ENCODE peak calls at places on chromosomes 4 and X, in four cellular contexts. Z is Caco-2, E is tibial artery, X is A549. T is an unnamed sample.

GRCh38 chr4:8278421-8279287 is 9.1 kb downstream of the HTRA3 start:
- DNase-seq in Z (no peak), E (no peak), X (peak; percentile 41), T (no peak)

GRCh38 chr4:151195801-151196200 is 81.2 kb upstream of the PRSS48 start:
- DNase-seq in Z (no peak), E (no peak), X (peak; percentile 9), T (no peak)

GRCh38 chrX:124501566-124501965 is 155.2 kb downstream of the SH2D1A start:
- DNase-seq in Z (no peak), E (no peak), X (no peak), T (no peak)

GRCh38 chr4:112321768-112322684 is 24.9 kb downstream of the ALPK1 start:
- DNase-seq in Z (peak; percentile 45), E (no peak), X (peak; percentile 5), T (peak; percentile 84)

GRCh38 chr4:109389367-109390118 is 44.1 kb upstream of the SEC24B start:
- DNase-seq in Z (no peak), E (no peak), X (no peak), T (no peak)

GRCh38 chr4:184756399-184756798 is 22.5 kb upstream of the CENPU start:
- DNase-seq in Z (no peak), E (no peak), X (no peak), T (no peak)

GRCh38 chrX:10769696-10770619 is 149.6 kb upstream of the MID1 start:
- DNase-seq in Z (peak; percentile 34), E (no peak), X (no peak), T (no peak)

GRCh38 chr4:116385583-116385982 is 699.8 kb downstream of the TRAM1L1 start:
- DNase-seq in Z (no peak), E (no peak), X (no peak), T (no peak)

GRCh38 chr4:52015366-52015765 is 4.8 kb downstream of the LRRC66 start:
- DNase-seq in Z (no peak), E (no peak), X (no peak), T (no peak)

GRCh38 chrX:39753296-39753996 is 344.3 kb downstream of the BCOR start:
- DNase-seq in Z (peak; percentile 66), E (no peak), X (no peak), T (no peak)

GRCh38 chrX:15471016-15471415 is 22.1 kb downstream of the PIR start:
- DNase-seq in Z (peak; percentile 41), E (peak; percentile 66), X (peak; percentile 19), T (peak; percentile 80)

GRCh38 chrX:110665636-110666035 is 130.0 kb downstream of the CHRDL1 start:
- DNase-seq in Z (peak; percentile 40), E (no peak), X (peak; percentile 8), T (peak; percentile 52)

GRCh38 chr4:32215277-32215676 is 1495.1 kb downstream of the PCDH7 start:
- DNase-seq in Z (no peak), E (no peak), X (no peak), T (no peak)

GRCh38 chr4:33577798-33578197 is 2666.5 kb downstream of the ARAP2 start:
- DNase-seq in Z (no peak), E (no peak), X (no peak), T (no peak)

GRCh38 chrX:31435592-31435991 is 363.8 kb upstream of the FTHL17 start:
- DNase-seq in Z (peak; percentile 81), E (no peak), X (no peak), T (peak; percentile 10)

GRCh38 chr4:39682133-39682532 is 15.8 kb upstream of the UBE2K start:
- DNase-seq in Z (no peak), E (no peak), X (no peak), T (no peak)

GRCh38 chr4:108398326-108398725 is 222.1 kb upstream of the RPL34 start:
- DNase-seq in Z (no peak), E (no peak), X (no peak), T (no peak)

GRCh38 chrX:45454235-45454634 is 253.6 kb upstream of the DIPK2B start:
- DNase-seq in Z (no peak), E (no peak), X (no peak), T (peak; percentile 63)

GRCh38 chrX:45445745-45446412 is 245.2 kb upstream of the DIPK2B start:
- DNase-seq in Z (no peak), E (no peak), X (no peak), T (no peak)

GRCh38 chrX:45447995-45448394 is 247.3 kb upstream of the DIPK2B start:
- DNase-seq in Z (no peak), E (no peak), X (no peak), T (no peak)

DNA sequence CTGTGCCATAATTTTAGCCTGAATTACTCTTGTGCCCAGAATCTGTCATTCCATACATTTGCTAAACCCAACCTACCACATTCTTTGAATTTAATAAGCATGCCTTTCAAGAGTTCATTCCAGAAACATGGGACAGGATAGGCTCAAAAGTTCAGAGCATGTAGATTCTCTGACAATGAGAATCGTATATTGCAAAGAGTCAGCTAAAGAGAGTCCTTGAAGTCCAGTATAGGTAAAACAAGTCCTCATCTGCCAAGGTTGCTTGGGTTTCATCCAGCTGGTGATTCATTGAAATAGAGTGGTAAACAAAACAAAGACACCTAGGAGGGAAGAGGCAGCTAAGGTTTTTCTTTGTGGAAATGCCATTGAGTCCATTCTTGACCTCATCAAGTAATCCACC is 249.3 kb upstream of the DIPK2B start:
- DNase-seq in Z (no peak), E (no peak), X (no peak), T (no peak)
- H3K4me1 ChIP-seq in Z (no peaks in the 10 kb centered on the region), E (no peaks in the 10 kb centered on the region), X (peaks cover 23% of the 10 kb centered on the region), T (no peaks in the 10 kb centered on the region)

DNA sequence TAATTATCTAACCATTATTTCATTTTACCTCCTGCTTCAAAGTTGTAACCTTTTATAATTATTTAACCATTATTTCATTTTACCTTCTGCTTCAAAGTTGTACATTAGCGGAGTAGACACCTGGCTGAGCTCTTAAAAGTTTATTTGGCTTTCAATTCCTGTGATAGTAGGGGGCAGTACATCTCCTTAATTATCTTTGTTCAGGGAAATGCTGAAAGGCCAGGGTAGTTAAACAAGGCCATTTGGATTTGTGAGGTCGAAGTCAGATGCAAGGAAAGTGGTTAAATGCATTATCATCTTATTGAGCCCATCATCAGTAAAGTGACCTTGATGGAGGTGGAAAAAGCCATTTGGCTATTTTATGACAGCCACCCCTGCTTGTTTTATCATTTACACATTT is 210.6 kb downstream of the TENM3 start:
- DNase-seq in Z (no peak), E (no peak), X (no peak), T (no peak)
- H3K4me3 ChIP-seq in Z (no peak overlapping the region), E (no peak overlapping the region), X (no peak overlapping the region), T (no peak overlapping the region)

GRCh38 chr4:142379277-142380051 is 466.6 kb downstream of the INPP4B start:
- DNase-seq in Z (peak; percentile 39), E (no peak), X (no peak), T (no peak)

GRCh38 chr4:142383354-142383753 is 462.7 kb downstream of the INPP4B start:
- DNase-seq in Z (no peak), E (no peak), X (no peak), T (no peak)

GRCh38 chr4:142378179-142378578 is 467.9 kb downstream of the INPP4B start:
- DNase-seq in Z (no peak), E (no peak), X (no peak), T (no peak)

GRCh38 chr4:142377345-142378091 is 468.6 kb downstream of the INPP4B start:
- DNase-seq in Z (no peak), E (no peak), X (no peak), T (no peak)

DNA sequence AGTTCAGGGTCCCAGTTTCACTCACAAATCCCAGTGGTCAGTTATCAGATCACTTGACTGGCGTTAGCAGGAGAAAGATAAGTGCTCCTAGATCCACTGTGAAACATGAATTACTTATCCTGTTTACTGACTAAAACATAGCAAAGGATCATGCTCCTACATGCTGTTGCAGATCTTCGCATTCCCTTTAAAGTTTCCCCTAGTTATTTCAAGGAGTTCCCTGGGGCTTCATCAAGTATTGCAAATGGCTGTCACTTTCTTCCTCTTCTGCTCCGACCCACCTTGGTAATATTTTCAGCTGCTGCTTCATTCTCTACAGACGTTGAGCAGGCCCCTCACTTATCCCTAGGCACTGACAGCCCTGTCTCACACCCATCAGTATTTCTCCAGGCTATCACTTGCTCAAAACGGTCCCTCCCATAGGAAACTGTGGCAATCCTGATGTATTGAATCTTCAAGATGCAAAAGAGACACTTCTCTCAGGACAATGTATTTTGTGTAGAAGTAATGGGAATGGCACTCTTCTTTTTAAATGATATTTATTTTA is 466.0 kb downstream of the INPP4B start:
- DNase-seq in Z (no peak), E (no peak), X (no peak), T (no peak)
- H3K4me1 ChIP-seq in Z (peaks cover 26% of the 10 kb centered on the region), E (peaks cover 14% of the 10 kb centered on the region), X (peaks cover 27% of the 10 kb centered on the region), T (no peaks in the 10 kb centered on the region)

DNA sequence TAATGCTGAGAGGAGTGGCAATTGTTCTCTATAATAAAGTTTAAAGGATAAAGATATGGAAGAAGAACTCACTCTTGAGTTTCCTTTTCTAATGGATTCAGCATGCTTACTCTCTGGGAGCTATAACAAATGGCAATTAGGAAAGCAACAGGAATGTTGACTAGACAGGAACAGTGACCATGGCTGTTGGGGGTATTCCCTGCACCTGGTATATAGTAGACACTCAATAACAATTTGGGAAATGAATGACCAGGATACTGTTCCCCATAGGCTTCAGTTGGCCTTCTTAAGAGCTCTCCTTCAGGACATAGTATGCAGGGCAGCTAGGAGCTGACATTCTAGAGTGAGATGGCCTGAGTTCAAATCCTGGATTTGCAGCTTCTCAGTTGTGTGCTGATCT is 1.8 kb downstream of the LIMCH1 start:
- DNase-seq in Z (no peak), E (no peak), X (no peak), T (no peak)
- H3K4me3 ChIP-seq in Z (no peak overlapping the region), E (peak overlapping the region; percentile 35), X (peak overlapping the region; percentile 26), T (no peak overlapping the region)

GRCh38 chr4:53764761-53765490 is 173.6 kb upstream of the LNX1 start:
- DNase-seq in Z (no peak), E (no peak), X (no peak), T (no peak)
- H3K4me1 ChIP-seq in Z (no peaks in the 10 kb centered on the region), E (no peaks in the 10 kb centered on the region), X (peaks cover 11% of the 10 kb centered on the region), T (no peaks in the 10 kb centered on the region)

DNA sequence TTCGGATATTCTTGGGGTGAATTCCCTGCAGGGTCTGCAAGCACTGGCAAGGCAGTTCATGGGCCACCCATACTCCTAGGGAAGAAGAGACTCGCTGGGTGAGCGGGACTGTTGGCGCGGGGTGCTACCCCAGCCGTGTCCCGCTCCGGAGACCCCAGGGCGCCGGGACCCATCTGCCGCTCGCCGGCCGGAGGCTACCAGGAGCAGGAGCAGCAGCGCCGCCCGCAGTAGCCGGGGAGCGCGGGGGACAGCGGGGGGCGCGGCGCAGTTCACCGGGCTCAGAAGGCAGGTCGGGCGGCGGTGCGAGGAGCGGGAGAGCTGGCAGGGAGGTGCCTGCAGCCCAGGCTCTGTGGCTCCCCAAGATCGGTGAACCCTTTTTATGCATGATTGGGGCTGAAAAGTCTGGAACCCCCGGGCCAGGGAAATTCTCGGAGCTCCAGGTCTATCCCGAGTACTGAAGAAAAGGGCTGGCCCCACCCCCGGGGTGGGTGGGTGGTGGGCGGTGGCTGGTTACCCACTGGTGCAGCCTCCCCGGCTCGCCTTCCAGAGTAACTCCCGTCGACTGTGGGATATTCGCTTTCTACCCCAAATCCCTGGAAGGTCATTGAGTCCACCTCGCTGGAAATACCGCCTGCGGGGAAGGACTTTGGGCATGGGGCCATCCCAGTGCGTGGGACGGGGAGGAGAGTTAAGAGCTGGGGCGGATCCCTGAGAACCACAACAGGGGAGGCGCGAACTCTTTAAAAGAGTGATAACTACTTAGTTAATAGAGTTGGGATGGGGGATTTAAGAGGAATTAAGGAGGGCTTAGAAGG is 37.6 kb downstream of the PF4 start:
- DNase-seq in Z (no peak), E (no peak), X (peak; percentile 2), T (no peak)
- H3K4me3 ChIP-seq in Z (no peak overlapping the region), E (peak overlapping the region; percentile 21), X (peak overlapping the region; percentile 49), T (no peak overlapping the region)